ENCODE peak calls at places on chromosomes 11 and 22, in four cellular contexts. O, K, C and U are unnamed samples.
A peak's percentile ranks its signal among the peaks of the same experiment; 100 is the strongest.

GRCh38 chr22:20435436-20436308 is 2.0 kb downstream of the SCARF2 start:
- DNase-seq in O (peak; percentile 23), C (no peak), K (no peak), U (no peak)

GRCh38 chr11:77518471-77518870 is 44.6 kb upstream of the PAK1 start:
- DNase-seq in O (no peak), C (no peak), K (no peak), U (no peak)

GRCh38 chr22:30014244-30014643 is 66.0 kb upstream of the HORMAD2 start:
- DNase-seq in K (no peak), O (no peak), C (no peak), U (no peak)

GRCh38 chr11:6618117-6619020 is 853 bp downstream of the TPP1 start:
- DNase-seq in C (peak; percentile 77), O (no peak), K (no peak), U (peak; percentile 95)

GRCh38 chr11:67581469-67581868 is 2.1 kb upstream of the GSTP1 start:
- DNase-seq in K (no peak), O (no peak), C (no peak), U (no peak)

GRCh38 chr22:35984776-35985175 is 43.8 kb downstream of the RBFOX2 start:
- DNase-seq in O (no peak), K (no peak), C (no peak), U (no peak)

GRCh38 chr22:22094514-22094913 is 111.9 kb upstream of the TOP3B start:
- DNase-seq in K (no peak), C (no peak), O (no peak), U (no peak)

GRCh38 chr22:45235851-45236342 is 4.8 kb downstream of the KIAA0930 start:
- DNase-seq in K (no peak), O (no peak), C (no peak), U (peak; percentile 30)

GRCh38 chr11:119374632-119375394 is 6.7 kb downstream of the USP2 start:
- DNase-seq in O (peak; percentile 90), K (no peak), C (peak; percentile 59), U (no peak)

GRCh38 chr11:133694701-133695100 is 150.6 kb downstream of the SPATA19 start:
- DNase-seq in O (no peak), C (no peak), K (no peak), U (no peak)

GRCh38 chr11:11849127-11849746 is 7.5 kb downstream of the USP47 start:
- DNase-seq in C (peak; percentile 42), O (peak; percentile 52), K (peak; percentile 38), U (peak; percentile 72)

GRCh38 chr11:66492161-66492865 is 12.1 kb downstream of the DPP3 start:
- DNase-seq in C (no peak), O (no peak), K (no peak), U (no peak)

GRCh38 chr11:96052921-96053631 is 129.2 kb upstream of the MTMR2 start:
- DNase-seq in C (no peak), O (no peak), K (peak; percentile 53), U (peak; percentile 25)

GRCh38 chr11:122850076-122850631 is 11.9 kb downstream of the CRTAM start:
- DNase-seq in K (no peak), O (no peak), C (no peak), U (no peak)

GRCh38 chr11:128884703-128885338 is 6.3 kb upstream of the KCNJ5 start:
- DNase-seq in O (peak; percentile 77), K (no peak), C (peak; percentile 64), U (peak; percentile 54)

GRCh38 chr11:9265211-9266131 is at the start of gene DENND5A:
- DNase-seq in C (peak; percentile 99), K (no peak), O (peak; percentile 100), U (peak; percentile 68)

GRCh38 chr11:97955595-97955994 is 1065.2 kb upstream of the CNTN5 start:
- DNase-seq in O (no peak), C (no peak), K (no peak), U (no peak)

GRCh38 chr11:44893250-44894216 is 57.1 kb downstream of the TP53I11 start:
- DNase-seq in O (peak; percentile 84), K (no peak), C (no peak), U (no peak)

GRCh38 chr11:47398551-47398950 is 9.8 kb upstream of the SLC39A13 start:
- DNase-seq in K (no peak), C (no peak), O (no peak), U (no peak)

GRCh38 chr22:40263191-40263590 is 83.1 kb upstream of the ADSL start:
- DNase-seq in C (peak; percentile 19), O (no peak), K (no peak), U (no peak)

GRCh38 chr11:114571712-114572111 is 12.0 kb upstream of the NXPE1 start:
- DNase-seq in O (no peak), C (no peak), K (no peak), U (no peak)

GRCh38 chr11:26556582-26556981 is 15.5 kb downstream of the MUC15 start:
- DNase-seq in O (no peak), C (no peak), K (no peak), U (no peak)

GRCh38 chr11:34208266-34209135 is 103.1 kb downstream of the NAT10 start:
- DNase-seq in C (peak; percentile 38), K (no peak), O (no peak), U (peak; percentile 97)

GRCh38 chr11:33867996-33868645 is 23.8 kb downstream of the LMO2 start:
- DNase-seq in C (no peak), K (no peak), O (no peak), U (no peak)

GRCh38 chr11:944711-945470 is 19.2 kb downstream of the AP2A2 start:
- DNase-seq in C (no peak), O (no peak), K (no peak), U (no peak)

GRCh38 chr11:117851091-117851490 is 25.4 kb downstream of the FXYD6 start:
- DNase-seq in K (no peak), O (no peak), C (no peak), U (no peak)

GRCh38 chr11:104490182-104490581 is 326.2 kb upstream of the PDGFD start:
- DNase-seq in O (no peak), K (no peak), C (no peak), U (no peak)

GRCh38 chr11:13784441-13784840 is 116.0 kb downstream of the FAR1 start:
- DNase-seq in C (no peak), O (no peak), K (no peak), U (no peak)

GRCh38 chr11:10455637-10456487 is 798 bp downstream of the AMPD3 start:
- DNase-seq in K (peak; percentile 43), O (peak; percentile 78), C (peak; percentile 64), U (peak; percentile 52)

GRCh38 chr11:72989727-72990126 is 152.4 kb downstream of the FCHSD2 start:
- DNase-seq in K (no peak), C (no peak), O (no peak), U (peak; percentile 50)
- TF ChIP-seq GABPA in K (no peak), C (no peak), O (no peak), U (no peak)

GRCh38 chr11:79348976-79349682 is 91.7 kb downstream of the TENM4 start:
- DNase-seq in O (no peak), K (no peak), C (no peak), U (no peak)
- TF ChIP-seq REST in O (no peak), K (no peak), C (no peak), U (no peak)

GRCh38 chr11:86570457-86570856 is 102.0 kb downstream of the ME3 start:
- DNase-seq in K (no peak), O (no peak), C (no peak), U (no peak)

GRCh38 chr11:86571273-86571948 is 101.0 kb downstream of the ME3 start:
- DNase-seq in C (peak; percentile 63), K (no peak), O (peak; percentile 36), U (no peak)

GRCh38 chr11:86565787-86566186 is 106.6 kb downstream of the ME3 start:
- DNase-seq in C (no peak), K (no peak), O (no peak), U (no peak)

GRCh38 chr11:86569109-86569508 is 103.3 kb downstream of the ME3 start:
- DNase-seq in C (no peak), O (no peak), K (no peak), U (no peak)

DNA sequence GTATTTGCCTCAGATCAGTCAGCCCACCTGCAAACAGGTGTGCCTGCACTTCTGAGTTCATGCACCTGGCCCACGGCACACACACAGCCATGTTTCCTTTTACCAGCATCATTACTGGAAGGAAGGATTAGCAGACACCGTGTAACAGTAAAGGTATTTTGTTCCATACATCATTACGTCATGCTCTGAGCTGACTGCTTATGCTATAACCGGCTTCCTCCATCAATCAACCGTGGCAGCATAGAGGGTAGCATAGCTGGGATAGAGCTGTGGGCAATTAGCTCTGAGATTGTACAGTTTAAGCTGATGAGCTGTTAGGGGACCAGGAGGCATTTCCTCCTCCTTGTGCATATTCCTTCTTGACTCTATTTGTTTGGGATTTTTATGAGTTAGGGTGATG is 102.4 kb downstream of the ME3 start:
- DNase-seq in K (no peak), C (no peak), O (no peak), U (no peak)
- TF ChIP-seq GABPA in K (no peak), C (no peak), O (no peak), U (no peak)

GRCh38 chr11:108008656-108009496 is at the start of gene CUL5:
- DNase-seq in C (peak; percentile 90), O (peak; percentile 95), K (peak; percentile 60), U (peak; percentile 90)
- TF ChIP-seq REST in C (peak; percentile 40), O (no peak), K (no peak), U (no peak)